ENCODE peak calls at places on chromosomes 4 and X, in nine cellular contexts. C, E, U, V, Z, K, M, B and T are unnamed samples.

GRCh38 chr4:122456228-122457106 is at the start of gene IL2:
- DNase-seq in C (no peak), E (no peak), U (no peak), V (no peak), Z (no peak), K (no peak), M (no peak), B (no peak), T (no peak)

GRCh38 chr4:144507309-144508101 is 138.5 kb upstream of the HHIP start:
- DNase-seq in C (no peak), E (no peak), U (no peak), V (no peak), Z (no peak), K (no peak), M (peak), B (no peak), T (no peak)

GRCh38 chrX:12974217-12974796 is 603 bp upstream of the TMSB4X start:
- DNase-seq in C (peak), E (no peak), U (peak), V (peak), Z (no peak), K (peak), M (peak), B (no peak), T (peak)

GRCh38 chr4:138616775-138617174 is 374.6 kb upstream of the SLC7A11 start:
- DNase-seq in C (no peak), E (no peak), U (no peak), V (no peak), Z (no peak), K (no peak), M (peak), B (no peak), T (no peak)

GRCh38 chr4:165580379-165580905 is 201.6 kb downstream of the CPE start:
- DNase-seq in C (peak), E (no peak), U (peak), V (no peak), Z (peak), K (no peak), M (no peak), B (no peak), T (no peak)

GRCh38 chrX:52594658-52595057 is 60.0 kb downstream of the SSX7 start:
- DNase-seq in C (no peak), E (no peak), U (no peak), V (no peak), Z (no peak), K (no peak), M (no peak), B (no peak), T (no peak)

GRCh38 chrX:13487731-13488505 is 81.5 kb upstream of the EGFL6 start:
- DNase-seq in C (peak), E (no peak), U (peak), V (no peak), Z (peak), K (no peak), M (peak), B (no peak), T (no peak)

GRCh38 chr4:8913121-8913857 is 41.6 kb upstream of the HMX1 start:
- DNase-seq in C (no peak), E (no peak), U (no peak), V (peak), Z (no peak), K (peak), M (no peak), B (peak), T (no peak)

GRCh38 chr4:89216866-89217265 is 90.7 kb downstream of the GPRIN3 start:
- DNase-seq in C (no peak), E (no peak), U (no peak), V (no peak), Z (no peak), K (no peak), M (no peak), B (no peak), T (no peak)

GRCh38 chr4:39363773-39364393 is 2.3 kb downstream of the RFC1 start:
- DNase-seq in C (no peak), E (no peak), U (no peak), V (no peak), Z (no peak), K (no peak), M (no peak), B (no peak), T (no peak)
- TF ChIP-seq POLR2A in C (no peak), E (no peak), U (no peak), V (no peak), Z (no peak), K (no peak), M (no peak), B (no peak), T (no peak)

GRCh38 chr4:754221-755120 is 48.8 kb downstream of the PCGF3 start:
- DNase-seq in C (no peak), E (no peak), U (no peak), V (no peak), Z (no peak), K (no peak), M (no peak), B (no peak), T (no peak)
- TF ChIP-seq POLR2A in C (no peak), E (no peak), U (no peak), V (no peak), Z (no peak), K (no peak), M (no peak), B (no peak), T (no peak)

GRCh38 chr4:76526585-76526990 is 91.6 kb downstream of the SHROOM3 start:
- DNase-seq in C (no peak), E (no peak), U (peak), V (no peak), Z (no peak), K (no peak), M (no peak), B (no peak), T (no peak)
- TF ChIP-seq POLR2A in C (no peak), E (no peak), U (no peak), V (no peak), Z (no peak), K (no peak), M (no peak), B (no peak), T (no peak)

GRCh38 chr4:675980-676870 is 1.9 kb downstream of the MYL5 start:
- DNase-seq in C (no peak), E (peak), U (no peak), V (no peak), Z (no peak), K (no peak), M (no peak), B (no peak), T (peak)

GRCh38 chr4:675036-675804 is 878 bp downstream of the MYL5 start:
- DNase-seq in C (no peak), E (no peak), U (no peak), V (no peak), Z (no peak), K (no peak), M (no peak), B (no peak), T (no peak)

GRCh38 chr4:673349-674091 is 556 bp downstream of the ATP5ME start:
- DNase-seq in C (peak), E (no peak), U (no peak), V (peak), Z (no peak), K (no peak), M (no peak), B (peak), T (no peak)

GRCh38 chr4:676871-677235 is 2.5 kb downstream of the MYL5 start:
- DNase-seq in C (no peak), E (no peak), U (no peak), V (no peak), Z (no peak), K (peak), M (no peak), B (no peak), T (peak)

GRCh38 chr4:674172-675035 is at the start of the genes ATP5ME and MYL5:
- DNase-seq in C (peak), E (peak), U (peak), V (peak), Z (peak), K (peak), M (peak), B (peak), T (peak)
- TF ChIP-seq POLR2A in C (peak), E (peak), U (peak), V (peak), Z (peak), K (peak), M (peak), B (no peak), T (peak)